ENCODE peak calls at places on chromosomes 6 and 20, in five cellular contexts. C, V, Y, U and W are unnamed samples. For H3K27me3, the result is how much of the 10 kb centered on the place peaks cover.

GRCh38 chr20:44576297-44576696 is 6.1 kb upstream of the PKIG start:
- DNase-seq in U (no peak), C (no peak), V (no peak), Y (peak), W (no peak)

GRCh38 chr6:39653631-39654030 is 71.6 kb downstream of the KIF6 start:
- DNase-seq in C (no peak), U (no peak), V (no peak), Y (no peak), W (no peak)

GRCh38 chr6:88705601-88706000 is 257.8 kb downstream of the RNGTT start:
- DNase-seq in C (no peak), V (no peak), U (no peak), Y (no peak), W (no peak)

GRCh38 chr6:50381106-50381415 is 331.3 kb upstream of the DEFB112 start:
- DNase-seq in C (no peak), U (no peak), V (no peak), Y (no peak), W (no peak)

GRCh38 chr20:2814587-2815051 is at the start of gene C20orf141:
- DNase-seq in Y (no peak), U (peak), C (no peak), V (no peak), W (no peak)

GRCh38 chr6:151387581-151387980 is 3.8 kb downstream of the ZBTB2 start:
- DNase-seq in V (no peak), C (no peak), Y (no peak), U (no peak), W (no peak)

GRCh38 chr6:42041131-42042055 is 8.9 kb upstream of the TAF8 start:
- DNase-seq in C (no peak), V (no peak), U (no peak), Y (peak), W (no peak)

GRCh38 chr6:43292763-43293318 is 5.2 kb upstream of the SLC22A7 start:
- DNase-seq in U (no peak), V (no peak), C (no peak), Y (no peak), W (no peak)

GRCh38 chr20:39328347-39328746 is 366.2 kb downstream of the DHX35 start:
- DNase-seq in Y (no peak), C (no peak), V (no peak), U (no peak), W (no peak)

GRCh38 chr6:2746557-2747061 is 4.1 kb downstream of the MYLK4 start:
- DNase-seq in Y (no peak), U (no peak), V (no peak), C (no peak), W (no peak)

GRCh38 chr6:134802426-134803058 is 147.4 kb downstream of the ALDH8A1 start:
- DNase-seq in U (peak), V (no peak), Y (no peak), C (no peak), W (no peak)

GRCh38 chr6:43803783-43804549 is 34.0 kb downstream of the VEGFA start:
- DNase-seq in C (no peak), Y (no peak), V (peak), U (peak), W (no peak)

GRCh38 chr6:37783025-37783825 is 36.3 kb upstream of the ZFAND3 start:
- DNase-seq in Y (no peak), C (no peak), V (no peak), U (no peak), W (no peak)

GRCh38 chr20:60244373-60245146 is 286.3 kb downstream of the CDH26 start:
- DNase-seq in V (no peak), Y (no peak), U (no peak), C (no peak), W (no peak)

GRCh38 chr6:135581211-135581610 is 83.7 kb upstream of the AHI1 start:
- DNase-seq in C (no peak), U (no peak), V (no peak), Y (no peak), W (no peak)

GRCh38 chr20:38180781-38181180 is 15.7 kb upstream of the TGM2 start:
- DNase-seq in V (peak), C (no peak), Y (no peak), U (no peak), W (no peak)
- H3K27me3 ChIP-seq in V (under half), C (under half), Y (under half), U (under half), W (under half)

GRCh38 chr6:83073620-83074019 is 6.1 kb downstream of the DOP1A start:
- DNase-seq in C (no peak), U (no peak), Y (no peak), V (no peak), W (no peak)

GRCh38 chr6:83071023-83071422 is 3.6 kb downstream of the DOP1A start:
- DNase-seq in C (no peak), U (no peak), V (no peak), Y (no peak), W (no peak)

GRCh38 chr6:83068628-83069027 is 1.2 kb downstream of the DOP1A start:
- DNase-seq in V (no peak), Y (no peak), C (no peak), U (no peak), W (no peak)

GRCh38 chr6:83069633-83070032 is 2.2 kb downstream of the DOP1A start:
- DNase-seq in U (no peak), V (no peak), Y (no peak), C (no peak), W (no peak)

GRCh38 chr6:83071707-83072106 is 4.2 kb downstream of the DOP1A start:
- DNase-seq in U (no peak), C (no peak), Y (no peak), V (no peak), W (no peak)
- H3K27me3 ChIP-seq in U (under half), C (under half), Y (under half), V (under half), W (under half)

GRCh38 chr20:62763404-62763803 is 32.9 kb upstream of the MRGBP start:
- DNase-seq in Y (no peak), C (no peak), V (no peak), U (no peak), W (no peak)

GRCh38 chr20:62766071-62766450 is 30.2 kb upstream of the MRGBP start:
- DNase-seq in C (no peak), Y (no peak), V (no peak), U (no peak), W (no peak)

GRCh38 chr20:62765432-62766070 is 30.7 kb upstream of the MRGBP start:
- DNase-seq in V (no peak), Y (no peak), U (no peak), C (no peak), W (no peak)

GRCh38 chr20:62764156-62764935 is 31.9 kb upstream of the MRGBP start:
- DNase-seq in C (no peak), V (no peak), Y (no peak), U (no peak), W (no peak)

DNA sequence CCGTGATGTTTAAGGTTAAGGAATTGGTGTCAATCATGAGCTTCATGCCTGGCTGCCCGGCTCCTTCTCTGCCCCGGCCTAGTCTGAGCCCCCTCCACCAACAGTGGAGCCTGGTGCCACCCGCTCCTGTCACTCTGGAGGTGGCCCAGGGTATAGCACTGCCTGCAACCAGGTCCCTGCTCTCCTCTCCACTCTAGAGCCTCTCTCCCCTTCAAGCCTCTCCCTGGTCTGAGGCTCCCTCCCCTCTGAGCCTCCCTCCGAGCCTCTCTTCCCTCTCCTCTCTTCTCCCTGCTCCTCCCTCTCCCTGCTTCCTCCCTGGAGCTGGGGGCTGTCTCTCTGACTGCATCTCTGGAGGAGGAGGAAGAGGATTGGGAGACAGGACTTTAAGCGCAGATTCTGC is 31.3 kb upstream of the MRGBP start:
- DNase-seq in C (no peak), Y (no peak), V (no peak), U (no peak), W (no peak)
- H3K27me3 ChIP-seq in C (under half), Y (under half), V (half or more), U (under half), W (under half)

GRCh38 chr6:72950114-72950860 is 275.0 kb downstream of the KHDC1L start:
- DNase-seq in U (no peak), Y (no peak), V (no peak), C (no peak), W (no peak)
- H3K27me3 ChIP-seq in U (under half), Y (under half), V (under half), C (under half), W (under half)

GRCh38 chr6:131954099-131954774 is 3.1 kb upstream of the CCN2 start:
- DNase-seq in U (no peak), Y (no peak), V (no peak), C (no peak), W (no peak)

GRCh38 chr6:131950767-131951575 is at the start of gene CCN2:
- DNase-seq in C (peak), Y (peak), U (peak), V (peak), W (no peak)

GRCh38 chr6:131951576-131952230 is 531 bp upstream of the CCN2 start:
- DNase-seq in V (no peak), C (no peak), Y (no peak), U (no peak), W (no peak)

GRCh38 chr6:131954775-131955107 is 3.6 kb upstream of the CCN2 start:
- DNase-seq in C (no peak), U (peak), V (peak), Y (peak), W (no peak)

GRCh38 chr6:131952886-131953509 is 1.8 kb upstream of the CCN2 start:
- DNase-seq in V (no peak), C (no peak), Y (no peak), U (no peak), W (no peak)
- H3K27me3 ChIP-seq in V (half or more), C (under half), Y (under half), U (under half), W (under half)

GRCh38 chr6:27584326-27584725 is 111.4 kb upstream of the ZNF184 start:
- DNase-seq in V (no peak), Y (no peak), U (no peak), C (no peak), W (no peak)
- H3K27me3 ChIP-seq in V (half or more), Y (half or more), U (under half), C (under half), W (under half)

GRCh38 chr6:149991838-149992237 is 28.1 kb downstream of the ULBP1 start:
- DNase-seq in C (no peak), V (no peak), Y (no peak), U (no peak), W (no peak)

GRCh38 chr6:149990109-149990671 is 26.4 kb downstream of the ULBP1 start:
- DNase-seq in V (no peak), C (no peak), Y (no peak), U (no peak), W (no peak)

GRCh38 chr6:149987602-149988107 is 23.9 kb downstream of the ULBP1 start:
- DNase-seq in U (no peak), V (no peak), Y (no peak), C (no peak), W (no peak)

GRCh38 chr6:149990672-149991402 is 27.1 kb downstream of the ULBP1 start:
- DNase-seq in U (no peak), Y (no peak), V (no peak), C (no peak), W (no peak)

GRCh38 chr6:149988550-149989336 is 25.0 kb downstream of the ULBP1 start:
- DNase-seq in U (no peak), Y (no peak), V (no peak), C (no peak), W (no peak)
- H3K27me3 ChIP-seq in U (half or more), Y (half or more), V (half or more), C (half or more), W (under half)

GRCh38 chr6:27891300-27891913 is 20.8 kb downstream of the OR2B2 start:
- DNase-seq in Y (no peak), U (no peak), V (no peak), C (no peak), W (no peak)

GRCh38 chr6:27889628-27890315 is 22.4 kb downstream of the OR2B2 start:
- DNase-seq in Y (no peak), C (no peak), V (no peak), U (no peak), W (no peak)

GRCh38 chr6:27892596-27893058 is 19.6 kb downstream of the OR2B2 start:
- DNase-seq in U (no peak), C (no peak), Y (no peak), V (no peak), W (no peak)

GRCh38 chr6:27889275-27889627 is 22.9 kb downstream of the OR2B2 start:
- DNase-seq in Y (no peak), C (no peak), U (no peak), V (no peak), W (no peak)

DNA sequence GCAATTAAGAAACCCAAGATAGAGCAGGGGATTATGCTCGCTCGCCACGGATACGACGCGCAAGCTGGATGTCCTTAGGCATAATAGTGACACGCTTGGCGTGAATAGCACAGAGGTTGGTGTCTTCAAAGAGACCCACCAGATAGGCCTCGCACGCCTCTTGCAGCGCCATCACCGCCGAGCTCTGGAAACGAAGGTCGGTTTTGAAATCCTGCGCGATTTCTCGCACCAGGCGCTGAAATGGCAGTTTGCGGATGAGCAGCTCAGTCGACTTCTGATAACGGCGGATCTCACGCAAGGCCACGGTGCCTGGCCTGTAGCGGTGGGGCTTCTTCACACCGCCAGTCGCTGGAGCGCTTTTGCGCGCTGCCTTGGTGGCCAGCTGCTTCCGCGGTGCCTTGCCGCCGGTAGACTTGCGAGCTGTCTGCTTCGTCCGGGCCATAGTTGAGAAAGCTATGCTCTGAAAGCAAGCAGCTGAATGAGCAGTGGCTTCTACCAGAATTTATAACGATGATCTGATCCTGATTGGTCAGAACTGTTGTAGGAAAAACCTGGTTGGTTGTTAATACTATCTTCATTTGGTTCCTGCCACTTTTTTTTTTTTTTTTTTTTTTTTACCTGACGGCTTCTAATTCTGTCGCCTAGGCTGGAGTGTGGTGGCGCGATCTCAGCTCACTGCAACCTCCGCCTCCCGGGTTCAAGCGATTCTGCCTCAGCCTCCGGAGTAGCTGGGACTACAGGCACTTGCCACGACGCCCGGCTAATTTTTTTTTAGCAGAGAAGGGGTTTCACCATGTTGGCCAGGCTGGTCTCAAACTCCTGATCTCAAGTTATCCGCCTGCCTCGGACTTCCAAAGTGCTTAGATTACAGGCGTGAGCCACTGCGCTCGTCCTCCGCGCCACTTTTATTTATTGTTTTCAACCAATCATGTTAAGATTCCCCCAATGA is 21.6 kb downstream of the OR2B2 start:
- DNase-seq in C (no peak), V (peak), Y (peak), U (peak), W (peak)
- H3K27me3 ChIP-seq in C (under half), V (half or more), Y (under half), U (under half), W (under half)

GRCh38 chr20:37914367-37914671 is 11.4 kb downstream of the VSTM2L start:
- DNase-seq in Y (no peak), U (no peak), V (no peak), C (no peak), W (no peak)
- H3K27me3 ChIP-seq in Y (half or more), U (half or more), V (half or more), C (under half), W (under half)